ENCODE peak calls at places on chromosome 17, in four cellular contexts. A, G, X and N are unnamed samples.

GRCh38 chr17:39872700-39873099 is 4.7 kb downstream of the ZPBP2 start:
- DNase-seq in G (no peak), X (no peak), A (no peak), N (no peak)

GRCh38 chr17:42031584-42031983 is 11.7 kb downstream of the NKIRAS2 start:
- DNase-seq in X (no peak), A (no peak), G (no peak), N (peak; percentile 40)

GRCh38 chr17:39722965-39723848 is 7.1 kb downstream of the MIEN1 start:
- DNase-seq in G (no peak), X (no peak), A (no peak), N (peak; percentile 96)

GRCh38 chr17:1916339-1916738 is 86.5 kb downstream of the RPA1 start:
- DNase-seq in X (no peak), G (no peak), A (no peak), N (no peak)

GRCh38 chr17:68674271-68674925 is 73.2 kb upstream of the FAM20A start:
- DNase-seq in X (no peak), G (no peak), A (no peak), N (no peak)

GRCh38 chr17:59752446-59752845 is 45.0 kb downstream of the VMP1 start:
- DNase-seq in A (no peak), G (no peak), X (no peak), N (no peak)

GRCh38 chr17:32445976-32446375 is 1.7 kb downstream of the PSMD11 start:
- DNase-seq in G (no peak), X (no peak), A (no peak), N (no peak)

GRCh38 chr17:19003966-19004600 is 481 bp downstream of the FAM83G start:
- DNase-seq in A (no peak), X (no peak), G (no peak), N (peak; percentile 75)

GRCh38 chr17:48427598-48427997 is 2.4 kb downstream of the SKAP1 start:
- DNase-seq in X (no peak), A (no peak), G (no peak), N (peak; percentile 52)

GRCh38 chr17:2057130-2057713 is 2.3 kb downstream of the HIC1 start:
- DNase-seq in G (no peak), A (no peak), X (no peak), N (no peak)

GRCh38 chr17:29143894-29144293 is 36.3 kb downstream of the MYO18A start:
- DNase-seq in X (no peak), A (no peak), G (no peak), N (peak; percentile 44)

GRCh38 chr17:68718924-68719323 is 117.8 kb upstream of the FAM20A start:
- DNase-seq in G (no peak), X (no peak), A (no peak), N (no peak)

GRCh38 chr17:76957600-76958464 is 89.6 kb downstream of the MGAT5B start:
- DNase-seq in G (no peak), A (no peak), X (no peak), N (no peak)

GRCh38 chr17:57548421-57549385 is 196.4 kb downstream of the CCDC182 start:
- DNase-seq in G (no peak), X (no peak), A (no peak), N (peak; percentile 16)

GRCh38 chr17:20961551-20961950 is 81.3 kb downstream of the USP22 start:
- DNase-seq in A (no peak), G (no peak), X (no peak), N (no peak)

GRCh38 chr17:67293251-67294203 is 48.5 kb upstream of the HELZ start:
- DNase-seq in A (peak; percentile 69), X (peak; percentile 57), G (peak; percentile 4), N (peak; percentile 70)

GRCh38 chr17:65042911-65043310 is 13.6 kb downstream of the GNA13 start:
- DNase-seq in X (no peak), G (no peak), A (no peak), N (no peak)

GRCh38 chr17:13749566-13750235 is 148.0 kb upstream of the HS3ST3A1 start:
- DNase-seq in X (no peak), G (no peak), A (no peak), N (no peak)

GRCh38 chr17:13740692-13741091 is 139.0 kb upstream of the HS3ST3A1 start:
- DNase-seq in A (no peak), X (no peak), G (no peak), N (no peak)

GRCh38 chr17:13746379-13746778 is 144.7 kb upstream of the HS3ST3A1 start:
- DNase-seq in G (no peak), X (no peak), A (no peak), N (no peak)

GRCh38 chr17:13741744-13742143 is 140.0 kb upstream of the HS3ST3A1 start:
- DNase-seq in G (no peak), X (no peak), A (no peak), N (no peak)

DNA sequence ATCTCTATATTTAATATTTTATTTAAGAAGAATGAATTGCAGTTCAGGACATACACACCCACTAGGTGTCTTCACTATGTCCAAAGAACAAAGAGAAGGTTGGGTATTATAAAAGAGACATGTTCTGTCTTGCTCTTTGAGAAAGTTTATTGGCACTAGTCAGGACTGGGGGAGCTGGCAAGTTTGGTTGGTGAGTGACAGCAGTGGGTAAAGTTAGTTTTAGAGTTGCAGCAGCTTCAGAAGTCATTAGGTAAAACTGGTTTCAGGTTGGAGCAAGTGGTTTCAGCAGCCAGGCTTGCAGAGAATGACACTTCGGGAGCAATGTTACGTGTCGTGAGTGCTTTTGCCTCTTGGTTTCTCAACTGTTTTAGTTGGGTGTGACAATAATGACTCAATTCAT is 142.2 kb upstream of the HS3ST3A1 start:
- DNase-seq in G (no peak), X (no peak), A (no peak), N (no peak)
- TF ChIP-seq EGR1 in G (no peak), X (no peak), A (no peak), N (no peak)

GRCh38 chr17:72931163-72931562 is 161.3 kb downstream of the SLC39A11 start:
- DNase-seq in A (no peak), X (no peak), G (peak; percentile 25), N (no peak)

GRCh38 chr17:72934927-72935326 is 157.6 kb downstream of the SLC39A11 start:
- DNase-seq in A (no peak), X (no peak), G (no peak), N (no peak)

GRCh38 chr17:72928454-72929136 is 163.9 kb downstream of the SLC39A11 start:
- DNase-seq in A (no peak), X (no peak), G (no peak), N (no peak)

GRCh38 chr17:72930031-72930430 is 162.5 kb downstream of the SLC39A11 start:
- DNase-seq in G (no peak), A (no peak), X (no peak), N (no peak)

DNA sequence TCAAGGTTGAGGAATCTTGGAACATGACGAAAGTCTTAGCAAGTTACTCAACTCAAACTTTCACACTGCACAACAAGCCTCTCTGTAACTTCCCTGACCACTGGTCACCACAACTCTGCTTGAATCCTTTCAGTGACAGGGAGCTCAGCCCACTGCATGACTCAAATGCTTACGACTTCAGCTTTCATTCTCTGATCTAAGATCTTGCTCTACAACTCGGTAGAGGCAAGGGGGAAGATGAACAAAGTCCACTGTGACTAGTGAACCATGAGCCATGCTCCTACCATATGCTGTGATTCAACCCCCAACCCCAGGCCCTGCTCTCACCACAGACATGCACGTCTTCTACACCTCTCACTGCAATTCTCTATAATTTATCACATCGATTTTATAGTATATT is 160.9 kb downstream of the SLC39A11 start:
- DNase-seq in A (no peak), G (peak; percentile 43), X (no peak), N (no peak)
- TF ChIP-seq EGR1 in A (no peak), G (no peak), X (no peak), N (no peak)

GRCh38 chr17:71760062-71760720 is 360.6 kb upstream of the SOX9 start:
- DNase-seq in X (no peak), A (no peak), G (no peak), N (no peak)

GRCh38 chr17:71759422-71760060 is 361.3 kb upstream of the SOX9 start:
- DNase-seq in G (no peak), A (no peak), X (no peak), N (no peak)

GRCh38 chr17:71753070-71753469 is 367.8 kb upstream of the SOX9 start:
- DNase-seq in X (no peak), A (no peak), G (no peak), N (no peak)

GRCh38 chr17:71757956-71758355 is 362.9 kb upstream of the SOX9 start:
- DNase-seq in X (no peak), G (no peak), A (no peak), N (no peak)

GRCh38 chr17:71757156-71757555 is 363.7 kb upstream of the SOX9 start:
- DNase-seq in X (no peak), A (no peak), G (no peak), N (no peak)
- TF ChIP-seq EGR1 in X (no peak), A (no peak), G (no peak), N (no peak)

GRCh38 chr17:81386141-81386645 is 9.1 kb upstream of the BAHCC1 start:
- DNase-seq in G (no peak), X (no peak), A (no peak), N (no peak)

GRCh38 chr17:81387235-81388060 is 7.8 kb upstream of the BAHCC1 start:
- DNase-seq in X (no peak), G (no peak), A (no peak), N (peak; percentile 70)

GRCh38 chr17:81385320-81386111 is 9.7 kb upstream of the BAHCC1 start:
- DNase-seq in X (no peak), A (no peak), G (no peak), N (no peak)

GRCh38 chr17:81388091-81388611 is 7.1 kb upstream of the BAHCC1 start:
- DNase-seq in G (no peak), A (no peak), X (no peak), N (no peak)

DNA sequence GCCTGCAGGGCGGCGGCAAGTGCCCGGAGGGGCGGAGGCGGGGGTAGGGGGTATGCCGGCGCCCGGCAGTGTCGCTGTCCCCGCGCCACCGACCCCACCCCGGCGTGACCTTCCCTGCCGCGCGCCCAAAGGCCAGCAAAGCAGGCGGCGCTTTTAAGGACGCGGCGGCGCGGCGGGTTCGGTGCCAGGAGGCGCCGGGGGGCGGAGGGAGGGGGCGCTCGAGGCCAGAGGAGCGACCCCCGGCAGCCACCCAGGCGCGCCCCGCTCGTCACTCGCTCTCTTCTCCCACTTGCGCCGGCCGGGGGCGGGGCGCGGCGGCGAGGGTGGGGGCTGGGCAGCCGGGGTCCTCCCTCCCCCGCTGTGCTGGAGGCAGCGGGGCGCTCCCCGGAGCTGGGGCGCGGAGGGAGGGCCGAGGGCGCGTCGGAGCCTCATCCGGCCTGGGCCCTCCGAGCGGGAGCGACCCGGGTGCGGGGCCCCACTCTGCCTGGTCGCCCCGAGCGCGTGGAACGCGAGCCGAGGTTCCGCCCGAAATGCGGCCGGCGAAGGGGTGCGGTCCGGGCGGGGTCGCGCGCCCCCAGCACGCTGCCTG is 8.5 kb upstream of the BAHCC1 start:
- DNase-seq in X (no peak), G (no peak), A (no peak), N (peak; percentile 85)
- TF ChIP-seq EGR1 in X (no peak), G (no peak), A (no peak), N (no peak)